ENCODE peak calls at places on chromosomes 6 and 20, in four cellular contexts. Y is fibroblast of mammary gland, R is cardiac fibroblast, Q is choroid plexus epithelial cell. Z is an unnamed sample.

GRCh38 chr20:21615617-21616080 is 89.8 kb upstream of the PAX1 start:
- DNase-seq in R (peak; percentile 52), Y (peak; percentile 45), Q (peak; percentile 52), Z (peak; percentile 77)

GRCh38 chr6:53294611-53295010 is 54.1 kb downstream of the ELOVL5 start:
- DNase-seq in Y (no peak), R (no peak), Q (no peak), Z (no peak)

GRCh38 chr20:50792708-50793574 is 1.9 kb upstream of the BCAS4 start:
- DNase-seq in Y (no peak), R (no peak), Q (no peak), Z (no peak)

GRCh38 chr6:103273048-103273447 is 1586.7 kb downstream of the HACE1 start:
- DNase-seq in Q (peak; percentile 32), R (peak; percentile 0), Y (no peak), Z (no peak)

GRCh38 chr6:138099832-138100231 is 7.4 kb downstream of the PERP start:
- DNase-seq in R (peak; percentile 31), Y (peak; percentile 92), Q (peak; percentile 87), Z (no peak)

GRCh38 chr20:16970751-16971150 is 222.6 kb downstream of the OTOR start:
- DNase-seq in Y (no peak), Q (no peak), R (no peak), Z (no peak)

GRCh38 chr6:149852180-149852579 is 12.0 kb downstream of the LRP11 start:
- DNase-seq in Y (no peak), Q (peak; percentile 74), R (peak; percentile 82), Z (no peak)

GRCh38 chr6:145882121-145882531 is 67.5 kb upstream of the FBXO30 start:
- DNase-seq in R (no peak), Q (peak; percentile 38), Y (no peak), Z (no peak)

GRCh38 chr20:33433465-33433864 is 10.1 kb downstream of the SNTA1 start:
- DNase-seq in Y (no peak), R (no peak), Q (no peak), Z (no peak)

GRCh38 chr20:34022843-34023234 is 29.1 kb downstream of the RALY start:
- DNase-seq in Y (no peak), Q (no peak), R (no peak), Z (no peak)

GRCh38 chr6:16401868-16402267 is 163.5 kb downstream of the GMPR start:
- DNase-seq in Y (peak; percentile 36), R (peak; percentile 29), Q (peak; percentile 35), Z (no peak)

GRCh38 chr6:168902075-168902474 is 351.6 kb downstream of the THBS2 start:
- DNase-seq in Q (no peak), R (no peak), Y (no peak), Z (no peak)

GRCh38 chr6:5335020-5335419 is 73.7 kb downstream of the FARS2 start:
- DNase-seq in R (no peak), Q (no peak), Y (no peak), Z (no peak)

GRCh38 chr6:15974817-15975216 is 154.1 kb upstream of the MYLIP start:
- DNase-seq in Q (no peak), R (no peak), Y (no peak), Z (no peak)

GRCh38 chr20:10769700-10770099 is 95.9 kb upstream of the JAG1 start:
- DNase-seq in Q (peak; percentile 55), Y (no peak), R (peak; percentile 26), Z (no peak)

GRCh38 chr6:52077180-52077884 is 10.1 kb downstream of the PKHD1 start:
- DNase-seq in Q (no peak), R (no peak), Y (no peak), Z (peak; percentile 61)

GRCh38 chr6:41455818-41456217 is 90.4 kb upstream of the FOXP4 start:
- DNase-seq in Y (no peak), R (no peak), Q (no peak), Z (no peak)

GRCh38 chr20:9498322-9498721 is 16.1 kb upstream of the LAMP5 start:
- DNase-seq in Y (peak; percentile 51), R (no peak), Q (no peak), Z (no peak)

GRCh38 chr6:55511124-55511820 is 67.7 kb downstream of the HMGCLL1 start:
- DNase-seq in Y (no peak), R (no peak), Q (no peak), Z (no peak)

GRCh38 chr6:146286976-146287375 is 256.7 kb upstream of the RAB32 start:
- DNase-seq in Q (peak; percentile 26), R (peak; percentile 36), Y (peak; percentile 15), Z (no peak)

GRCh38 chr6:117451607-117452164 is 25.9 kb upstream of the ROS1 start:
- DNase-seq in Y (no peak), Q (no peak), R (no peak), Z (no peak)

GRCh38 chr20:40812415-40813212 is 123.6 kb upstream of the MAFB start:
- DNase-seq in Q (peak; percentile 4), R (no peak), Y (no peak), Z (peak; percentile 19)

GRCh38 chr20:32396656-32397160 is 38.6 kb downstream of the ASXL1 start:
- DNase-seq in R (no peak), Y (no peak), Q (peak; percentile 15), Z (no peak)

GRCh38 chr6:8113260-8113659 is 10.9 kb upstream of the EEF1E1 start:
- DNase-seq in Q (peak; percentile 56), R (peak; percentile 8), Y (peak; percentile 11), Z (no peak)

GRCh38 chr6:32081168-32081624 is 27.9 kb downstream of the TNXB start:
- DNase-seq in Q (peak; percentile 84), Y (peak; percentile 88), R (peak; percentile 93), Z (no peak)

GRCh38 chr6:158799051-158799792 is 19.9 kb downstream of the EZR start:
- DNase-seq in R (peak; percentile 58), Q (peak; percentile 21), Y (peak; percentile 33), Z (no peak)

GRCh38 chr6:38604700-38605099 is 35.0 kb downstream of the BTBD9 start:
- DNase-seq in Q (peak; percentile 65), Y (peak; percentile 8), R (peak; percentile 6), Z (no peak)

GRCh38 chr6:36752886-36753506 is 55.4 kb downstream of the RAB44 start:
- DNase-seq in Q (no peak), R (no peak), Y (no peak), Z (no peak)

GRCh38 chr6:25788305-25788922 is 33.9 kb downstream of the SLC17A4 start:
- DNase-seq in Y (peak; percentile 76), R (peak; percentile 70), Q (peak; percentile 67), Z (peak; percentile 71)
- TF ChIP-seq CTCF in Y (peak; percentile 88), R (peak; percentile 73), Q (peak; percentile 81), Z (peak; percentile 73)

DNA sequence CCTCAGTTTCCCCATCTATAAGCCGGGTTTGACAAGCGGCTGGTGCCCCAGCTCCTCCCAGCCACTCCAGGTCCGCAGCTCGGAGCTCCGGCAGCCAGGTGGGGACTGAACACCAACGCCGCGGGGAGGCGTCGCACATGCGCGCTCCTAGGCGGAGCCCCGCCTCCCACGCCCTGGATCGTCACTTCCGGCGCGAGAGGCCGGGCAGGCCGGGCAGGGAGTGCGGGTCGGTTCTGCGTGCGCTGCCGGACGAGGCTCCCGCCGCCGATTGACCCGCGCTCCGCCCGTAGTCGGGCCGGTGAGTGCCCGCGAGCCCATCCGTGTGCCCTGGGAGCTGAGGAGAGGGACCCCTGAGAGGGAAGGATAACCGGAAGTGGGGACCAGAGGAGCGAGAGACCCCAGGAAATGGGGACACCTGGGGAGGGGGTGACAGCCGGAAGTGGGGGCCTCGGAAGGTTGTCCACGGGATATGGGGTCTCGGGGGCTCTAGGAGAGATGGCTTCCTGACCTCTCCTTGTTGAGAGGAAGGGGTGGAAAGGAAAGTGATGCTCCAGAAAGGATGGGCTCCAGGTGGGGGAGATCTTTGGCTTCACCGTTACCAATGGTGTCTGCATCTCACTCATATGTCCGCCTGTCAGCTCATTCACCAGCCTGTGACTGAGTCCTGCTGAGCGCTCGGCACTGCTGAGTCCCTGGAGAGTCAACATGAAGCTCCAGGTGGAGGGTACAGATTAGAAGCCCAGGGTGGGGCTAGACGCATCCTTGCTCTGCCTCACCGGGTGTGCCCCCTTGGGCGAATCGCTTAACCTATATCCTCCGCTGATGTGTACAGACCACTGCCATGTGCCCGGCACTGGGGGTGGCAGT is at the start of gene TTPAL:
- DNase-seq in Y (peak; percentile 84), Q (peak; percentile 84), R (peak; percentile 85), Z (peak; percentile 94)
- TF ChIP-seq CTCF in Y (peak; percentile 21), Q (peak; percentile 44), R (peak; percentile 43), Z (no peak)

DNA sequence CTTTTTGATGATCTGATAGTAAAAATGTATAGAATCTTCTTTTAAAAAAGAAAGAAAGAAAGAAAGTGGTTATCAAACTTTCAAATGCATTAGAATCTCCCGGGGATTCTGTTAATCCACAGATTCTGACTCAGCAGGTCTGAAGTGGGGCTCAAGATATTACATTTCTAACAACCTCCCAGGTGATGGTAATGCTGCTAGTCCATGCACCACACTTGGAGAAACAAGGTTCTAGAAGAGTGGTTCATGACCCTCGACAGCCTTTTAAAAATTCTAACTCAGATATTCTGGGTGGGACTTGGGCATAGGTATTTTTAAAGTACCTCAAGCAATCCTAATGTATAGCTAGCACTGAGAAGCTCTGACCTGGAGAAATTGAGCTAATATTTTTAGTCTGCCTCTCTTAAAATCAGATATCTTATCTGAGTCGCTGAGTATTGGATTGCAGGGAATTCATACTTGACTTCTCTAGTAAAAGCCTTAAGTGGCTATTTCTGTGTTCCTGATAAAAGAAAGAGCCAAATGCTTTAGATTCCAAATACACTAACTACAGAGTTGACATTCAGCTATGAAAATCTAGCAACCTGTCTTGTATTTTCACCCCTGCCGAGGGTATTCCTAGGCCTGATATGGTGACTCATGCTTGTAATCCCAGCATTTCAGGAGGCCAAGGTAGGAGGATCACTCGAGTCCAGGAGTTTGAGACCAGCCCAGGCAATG is 252.4 kb downstream of the PHACTR1 start:
- DNase-seq in Q (peak; percentile 17), R (no peak), Y (no peak), Z (no peak)
- TF ChIP-seq CTCF in Q (no peak), R (no peak), Y (no peak), Z (no peak)

GRCh38 chr20:46649650-46649949 is 1.7 kb downstream of the SLC13A3 start:
- DNase-seq in R (no peak), Q (no peak), Y (no peak), Z (no peak)

GRCh38 chr20:46651091-46651962 is at the start of gene SLC13A3:
- DNase-seq in Q (no peak), R (no peak), Y (no peak), Z (peak; percentile 62)

GRCh38 chr20:46648903-46649649 is 2.2 kb downstream of the SLC13A3 start:
- DNase-seq in R (no peak), Y (no peak), Q (no peak), Z (no peak)

GRCh38 chr20:46650575-46651090 is 626 bp downstream of the SLC13A3 start:
- DNase-seq in R (no peak), Q (no peak), Y (no peak), Z (no peak)

DNA sequence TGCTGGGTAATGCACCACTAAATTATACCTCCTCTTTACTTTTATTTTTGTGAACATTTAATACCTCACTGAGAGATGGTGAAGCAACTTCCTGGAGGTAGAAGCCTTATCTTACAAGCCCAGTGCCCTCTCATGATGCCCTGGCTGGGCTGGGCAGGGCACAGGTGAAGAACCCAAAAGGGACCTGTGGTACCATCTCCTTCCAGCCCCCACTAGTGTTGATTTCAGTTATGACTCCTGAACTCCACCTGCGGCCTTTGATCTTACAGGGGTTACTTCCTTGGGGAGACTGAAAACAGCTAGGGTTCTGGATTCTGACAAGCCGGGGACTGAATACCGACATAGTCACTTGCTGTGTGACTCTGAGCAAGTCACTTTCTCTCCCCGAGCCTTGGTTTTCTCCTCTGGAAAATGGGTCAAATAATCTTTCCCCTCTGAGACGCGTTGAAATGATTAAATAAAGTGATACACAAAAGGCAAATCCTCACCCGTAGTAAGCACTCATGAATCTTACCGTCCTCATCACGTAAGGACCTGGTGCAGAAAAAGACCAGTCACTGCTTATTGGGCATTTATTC is 1.2 kb downstream of the SLC13A3 start:
- DNase-seq in Q (no peak), R (no peak), Y (no peak), Z (no peak)
- TF ChIP-seq CTCF in Q (no peak), R (no peak), Y (no peak), Z (no peak)

GRCh38 chr6:166435574-166435973 is 52.8 kb upstream of the MPC1 start:
- DNase-seq in R (no peak), Q (peak; percentile 33), Y (no peak), Z (peak; percentile 25)
- TF ChIP-seq CTCF in R (no peak), Q (peak; percentile 42), Y (no peak), Z (peak; percentile 16)

Z was measured in H9.